ENCODE peak calls at places on chromosome 6, in nine cellular contexts. C is HL-60; I is NCI-H1092 treated with DMSO at 0.1 percent for 48 hours; D is Panc1; G is stimulated activated CD8-positive, alpha-beta memory T cell treated with anti-CD3 and anti-CD28 coated beads, Interleukin-15, amount 100 ng/mL, for 24 hours; R is astrocyte of the cerebellum; X is prostate gland; N is tibial artery; W is activated naive CD4-positive, alpha-beta T cell treated with anti-CD3 and anti-CD28 coated beads, Interleukin-2, amount 10 ng/mL, durations not matched to agents 7 days and 5 days. M is an unnamed sample.

GRCh38 chr6:46128476-46128875 is 1.3 kb upstream of the ENPP4 start:
- DNase-seq in C (peak; percentile 20), I (no peak), D (no peak), G (no peak), R (no peak), X (no peak), N (no peak), W (no peak), M (no peak)

GRCh38 chr6:2558861-2559811 is 191.6 kb downstream of the MYLK4 start:
- DNase-seq in C (no peak), I (no peak), D (no peak), G (no peak), R (peak; percentile 36), X (no peak), N (no peak), W (no peak), M (no peak)

GRCh38 chr6:146950351-146950835 is 253.8 kb upstream of the STXBP5 start:
- DNase-seq in C (peak; percentile 51), I (no peak), D (no peak), G (no peak), R (no peak), X (no peak), N (no peak), W (no peak), M (no peak)

GRCh38 chr6:63269470-63269869 is 50.3 kb downstream of the LGSN start:
- DNase-seq in C (no peak), I (no peak), D (no peak), G (no peak), R (no peak), X (no peak), N (no peak), W (no peak), M (no peak)

GRCh38 chr6:55449219-55449618 is 122.0 kb downstream of the GFRAL start:
- DNase-seq in C (no peak), I (no peak), D (no peak), G (no peak), R (peak; percentile 18), X (no peak), N (no peak), W (no peak), M (no peak)

GRCh38 chr6:42010185-42010872 is 40.0 kb upstream of the TAF8 start:
- DNase-seq in C (peak; percentile 83), I (no peak), D (no peak), G (no peak), R (no peak), X (no peak), N (no peak), W (peak; percentile 57), M (peak; percentile 43)

GRCh38 chr6:97095466-97095865 is 170.9 kb downstream of the KLHL32 start:
- DNase-seq in C (no peak), I (no peak), D (no peak), G (no peak), R (no peak), X (no peak), N (no peak), W (no peak), M (peak; percentile 8)

GRCh38 chr6:131958095-131958494 is 6.9 kb upstream of the CCN2 start:
- DNase-seq in C (no peak), I (no peak), D (no peak), G (no peak), R (no peak), X (no peak), N (no peak), W (no peak), M (no peak)

GRCh38 chr6:145139451-145139850 is 595.9 kb downstream of the EPM2A start:
- DNase-seq in C (no peak), I (peak; percentile 80), D (no peak), G (no peak), R (no peak), X (no peak), N (no peak), W (no peak), M (peak; percentile 5)

GRCh38 chr6:118451839-118452238 is 96.3 kb upstream of the PLN start:
- DNase-seq in C (no peak), I (no peak), D (no peak), G (no peak), R (no peak), X (no peak), N (no peak), W (no peak), M (no peak)

GRCh38 chr6:12656841-12657435 is 59.6 kb upstream of the PHACTR1 start:
- DNase-seq in C (no peak), I (no peak), D (no peak), G (no peak), R (peak; percentile 44), X (no peak), N (no peak), W (no peak), M (peak; percentile 42)

GRCh38 chr6:46998436-46999017 is 43.6 kb downstream of the ADGRF1 start:
- DNase-seq in C (no peak), I (no peak), D (no peak), G (no peak), R (peak; percentile 18), X (no peak), N (no peak), W (no peak), M (peak; percentile 43)

GRCh38 chr6:43391448-43392031 is 22.1 kb upstream of the ZNF318 start:
- DNase-seq in C (no peak), I (no peak), D (no peak), G (no peak), R (no peak), X (no peak), N (no peak), W (peak; percentile 62), M (peak; percentile 17)

GRCh38 chr6:25655746-25656145 is 3.7 kb downstream of the SCGN start:
- DNase-seq in C (no peak), I (no peak), D (no peak), G (no peak), R (no peak), X (no peak), N (no peak), W (no peak), M (no peak)

GRCh38 chr6:89978749-89979145 is 84.5 kb downstream of the GJA10 start:
- DNase-seq in C (no peak), I (no peak), D (no peak), G (no peak), R (no peak), X (no peak), N (no peak), W (no peak), M (no peak)

GRCh38 chr6:36722879-36723278 is 25.3 kb downstream of the RAB44 start:
- DNase-seq in C (no peak), I (no peak), D (no peak), G (no peak), R (no peak), X (no peak), N (no peak), W (no peak), M (no peak)

GRCh38 chr6:6766230-6766905 is 177.8 kb downstream of the LY86 start:
- DNase-seq in C (no peak), I (no peak), D (no peak), G (no peak), R (no peak), X (no peak), N (no peak), W (no peak), M (no peak)

GRCh38 chr6:40912158-40912946 is 126.7 kb downstream of the UNC5CL start:
- DNase-seq in C (peak; percentile 75), I (peak; percentile 60), D (peak; percentile 32), G (no peak), R (no peak), X (peak; percentile 13), N (no peak), W (peak; percentile 62), M (peak; percentile 78)

GRCh38 chr6:26149240-26149639 is 62.0 kb downstream of the HFE start:
- DNase-seq in C (no peak), I (no peak), D (no peak), G (no peak), R (no peak), X (no peak), N (no peak), W (no peak), M (no peak)

GRCh38 chr6:18978330-18979128 is 591.4 kb downstream of the RNF144B start:
- DNase-seq in C (no peak), I (peak; percentile 36), D (no peak), G (no peak), R (no peak), X (peak; percentile 11), N (no peak), W (no peak), M (no peak)

GRCh38 chr6:32069878-32070515 is 31.8 kb downstream of the CYP21A2 start:
- DNase-seq in C (no peak), I (no peak), D (no peak), G (no peak), R (no peak), X (no peak), N (no peak), W (no peak), M (no peak)

GRCh38 chr6:39934060-39934757 is at the start of gene MOCS1:
- DNase-seq in C (no peak), I (peak; percentile 22), D (no peak), G (no peak), R (no peak), X (peak; percentile 59), N (peak; percentile 90), W (peak; percentile 45), M (peak; percentile 77)

GRCh38 chr6:42007753-42008528 is 42.4 kb upstream of the TAF8 start:
- DNase-seq in C (peak; percentile 69), I (no peak), D (no peak), G (no peak), R (no peak), X (no peak), N (no peak), W (peak; percentile 66), M (no peak)

GRCh38 chr6:43939281-43940070 is 169.5 kb downstream of the VEGFA start:
- DNase-seq in C (peak; percentile 67), I (no peak), D (no peak), G (no peak), R (no peak), X (no peak), N (no peak), W (no peak), M (no peak)

GRCh38 chr6:119323478-119323877 is 26.1 kb downstream of the MAN1A1 start:
- DNase-seq in C (no peak), I (no peak), D (no peak), G (no peak), R (no peak), X (no peak), N (no peak), W (no peak), M (peak; percentile 21)

GRCh38 chr6:69848552-69848951 is 17.8 kb upstream of the COL19A1 start:
- DNase-seq in C (no peak), I (no peak), D (no peak), G (no peak), R (no peak), X (no peak), N (no peak), W (no peak), M (no peak)

GRCh38 chr6:41689171-41690008 is 46.0 kb downstream of the TFEB start:
- DNase-seq in C (no peak), I (no peak), D (no peak), G (no peak), R (no peak), X (no peak), N (no peak), W (no peak), M (peak; percentile 40)

GRCh38 chr6:124298682-124299081 is 495.0 kb downstream of the NKAIN2 start:
- DNase-seq in C (no peak), I (peak; percentile 2), D (no peak), G (no peak), R (no peak), X (no peak), N (no peak), W (no peak), M (no peak)

GRCh38 chr6:107059606-107060005 is 31.6 kb downstream of the MTRES1 start:
- DNase-seq in C (no peak), I (no peak), D (no peak), G (no peak), R (no peak), X (no peak), N (no peak), W (no peak), M (no peak)

GRCh38 chr6:105991561-105992314 is 94.4 kb upstream of the PRDM1 start:
- DNase-seq in C (no peak), I (no peak), D (no peak), G (no peak), R (no peak), X (peak; percentile 12), N (no peak), W (no peak), M (no peak)

GRCh38 chr6:168675375-168675774 is 234.4 kb downstream of the SMOC2 start:
- DNase-seq in C (no peak), I (no peak), D (no peak), G (no peak), R (no peak), X (no peak), N (no peak), W (no peak), M (no peak)

M was measured in RPMI7951.